ENCODE peak calls at places on chromosomes 3 and 15, in seven cellular contexts. One of them, this sample, is unnamed.

GRCh38 chr3:116153174-116153573 is 292.1 kb downstream of the LSAMP start:
- DNase-seq in GM13977: no peak
- DNase-seq in fibroblast of lung: peak; percentile 5
- DNase-seq in chondrocyte: no peak
- DNase-seq in A549: no peak
- DNase-seq in GM12865: no peak
- DNase-seq in natural killer cell: no peak
- DNase-seq in this sample: peak; percentile 34

GRCh38 chr15:43511012-43511885 is 6.2 kb upstream of the MAP1A start:
- DNase-seq in GM13977: no peak
- DNase-seq in fibroblast of lung: no peak
- DNase-seq in chondrocyte: no peak
- DNase-seq in A549: peak; percentile 38
- DNase-seq in GM12865: no peak
- DNase-seq in natural killer cell: no peak
- DNase-seq in this sample: no peak

GRCh38 chr15:36590838-36591237 is 11.4 kb downstream of the CDIN1 start:
- DNase-seq in GM13977: no peak
- DNase-seq in fibroblast of lung: peak; percentile 98
- DNase-seq in chondrocyte: no peak
- DNase-seq in A549: no peak
- DNase-seq in GM12865: peak; percentile 18
- DNase-seq in natural killer cell: no peak
- DNase-seq in this sample: peak; percentile 90

GRCh38 chr3:187967982-187968381 is 186.0 kb upstream of the LPP start:
- DNase-seq in GM13977: no peak
- DNase-seq in fibroblast of lung: peak; percentile 28
- DNase-seq in chondrocyte: no peak
- DNase-seq in A549: no peak
- DNase-seq in GM12865: no peak
- DNase-seq in natural killer cell: no peak
- DNase-seq in this sample: peak; percentile 58

GRCh38 chr15:101264011-101264410 is 12.2 kb upstream of the CHSY1 start:
- DNase-seq in GM13977: peak; percentile 59
- DNase-seq in fibroblast of lung: peak; percentile 48
- DNase-seq in chondrocyte: no peak
- DNase-seq in A549: no peak
- DNase-seq in GM12865: peak; percentile 69
- DNase-seq in natural killer cell: no peak
- DNase-seq in this sample: no peak

GRCh38 chr15:37098468-37099320 is 1.7 kb downstream of the MEIS2 start:
- DNase-seq in GM13977: peak; percentile 71
- DNase-seq in fibroblast of lung: no peak
- DNase-seq in chondrocyte: no peak
- DNase-seq in A549: peak; percentile 17
- DNase-seq in GM12865: peak; percentile 73
- DNase-seq in natural killer cell: no peak
- DNase-seq in this sample: no peak

GRCh38 chr15:31296304-31297220 is 30.1 kb upstream of the KLF13 start:
- DNase-seq in GM13977: no peak
- DNase-seq in fibroblast of lung: no peak
- DNase-seq in chondrocyte: no peak
- DNase-seq in A549: peak; percentile 57
- DNase-seq in GM12865: no peak
- DNase-seq in natural killer cell: peak; percentile 4
- DNase-seq in this sample: no peak

GRCh38 chr3:34364345-34364744 is 565.9 kb downstream of the PDCD6IP start:
- DNase-seq in GM13977: no peak
- DNase-seq in fibroblast of lung: peak; percentile 0
- DNase-seq in chondrocyte: no peak
- DNase-seq in A549: no peak
- DNase-seq in GM12865: no peak
- DNase-seq in natural killer cell: no peak
- DNase-seq in this sample: no peak

GRCh38 chr15:40771242-40771641 is 1.5 kb downstream of the C15orf62 start:
- DNase-seq in GM13977: no peak
- DNase-seq in fibroblast of lung: no peak
- DNase-seq in chondrocyte: no peak
- DNase-seq in A549: no peak
- DNase-seq in GM12865: no peak
- DNase-seq in natural killer cell: no peak
- DNase-seq in this sample: no peak

GRCh38 chr3:128322030-128323022 is 144.4 kb downstream of the DNAJB8 start:
- DNase-seq in GM13977: peak; percentile 38
- DNase-seq in fibroblast of lung: peak; percentile 29
- DNase-seq in chondrocyte: no peak
- DNase-seq in A549: peak; percentile 13
- DNase-seq in GM12865: peak; percentile 37
- DNase-seq in natural killer cell: no peak
- DNase-seq in this sample: peak; percentile 50

GRCh38 chr15:70853855-70854668 is at the start of gene LARP6:
- DNase-seq in GM13977: peak; percentile 81
- DNase-seq in fibroblast of lung: peak; percentile 49
- DNase-seq in chondrocyte: no peak
- DNase-seq in A549: peak; percentile 59
- DNase-seq in GM12865: peak; percentile 66
- DNase-seq in natural killer cell: no peak
- DNase-seq in this sample: no peak

GRCh38 chr15:71708741-71709140 is 101.6 kb upstream of the NR2E3 start:
- DNase-seq in GM13977: no peak
- DNase-seq in fibroblast of lung: no peak
- DNase-seq in chondrocyte: no peak
- DNase-seq in A549: no peak
- DNase-seq in GM12865: no peak
- DNase-seq in natural killer cell: no peak
- DNase-seq in this sample: peak; percentile 34

GRCh38 chr3:12998648-12999047 is 74.6 kb downstream of the IQSEC1 start:
- DNase-seq in GM13977: no peak
- DNase-seq in fibroblast of lung: no peak
- DNase-seq in chondrocyte: no peak
- DNase-seq in A549: no peak
- DNase-seq in GM12865: no peak
- DNase-seq in natural killer cell: no peak
- DNase-seq in this sample: no peak

GRCh38 chr15:77025941-77026411 is 31.1 kb downstream of the PSTPIP1 start:
- DNase-seq in GM13977: no peak
- DNase-seq in fibroblast of lung: no peak
- DNase-seq in chondrocyte: peak; percentile 51
- DNase-seq in A549: no peak
- DNase-seq in GM12865: no peak
- DNase-seq in natural killer cell: no peak
- DNase-seq in this sample: no peak

GRCh38 chr15:90809536-90809935 is 58.9 kb upstream of the FURIN start:
- DNase-seq in GM13977: no peak
- DNase-seq in fibroblast of lung: peak; percentile 12
- DNase-seq in chondrocyte: no peak
- DNase-seq in A549: no peak
- DNase-seq in GM12865: no peak
- DNase-seq in natural killer cell: no peak
- DNase-seq in this sample: no peak

GRCh38 chr15:76576526-76577279 is 240.1 kb downstream of the ISL2 start:
- DNase-seq in GM13977: no peak
- DNase-seq in fibroblast of lung: peak; percentile 78
- DNase-seq in chondrocyte: no peak
- DNase-seq in A549: no peak
- DNase-seq in GM12865: peak; percentile 31
- DNase-seq in natural killer cell: no peak
- DNase-seq in this sample: peak; percentile 43

GRCh38 chr3:118480101-118480860 is 554.4 kb downstream of the IGSF11 start:
- DNase-seq in GM13977: no peak
- DNase-seq in fibroblast of lung: no peak
- DNase-seq in chondrocyte: no peak
- DNase-seq in A549: no peak
- DNase-seq in GM12865: peak; percentile 37
- DNase-seq in natural killer cell: no peak
- DNase-seq in this sample: no peak

GRCh38 chr3:161372321-161373260 is 1.3 kb upstream of the SPTSSB start:
- DNase-seq in GM13977: no peak
- DNase-seq in fibroblast of lung: peak; percentile 34
- DNase-seq in chondrocyte: no peak
- DNase-seq in A549: peak; percentile 20
- DNase-seq in GM12865: peak; percentile 3
- DNase-seq in natural killer cell: peak; percentile 21
- DNase-seq in this sample: no peak

GRCh38 chr3:7875858-7876442 is 625.7 kb upstream of the LMCD1 start:
- DNase-seq in GM13977: no peak
- DNase-seq in fibroblast of lung: peak; percentile 95
- DNase-seq in chondrocyte: no peak
- DNase-seq in A549: no peak
- DNase-seq in GM12865: no peak
- DNase-seq in natural killer cell: no peak
- DNase-seq in this sample: no peak

GRCh38 chr15:35886765-35887164 is 340.8 kb upstream of the DPH6 start:
- DNase-seq in GM13977: no peak
- DNase-seq in fibroblast of lung: peak; percentile 50
- DNase-seq in chondrocyte: no peak
- DNase-seq in A549: no peak
- DNase-seq in GM12865: no peak
- DNase-seq in natural killer cell: no peak
- DNase-seq in this sample: peak; percentile 58

GRCh38 chr3:194272221-194272620 is 78.9 kb downstream of the CPN2 start:
- DNase-seq in GM13977: no peak
- DNase-seq in fibroblast of lung: no peak
- DNase-seq in chondrocyte: peak; percentile 58
- DNase-seq in A549: no peak
- DNase-seq in GM12865: no peak
- DNase-seq in natural killer cell: no peak
- DNase-seq in this sample: no peak

GRCh38 chr15:41465822-41466421 is 27.8 kb upstream of the ITPKA start:
- DNase-seq in GM13977: peak; percentile 58
- DNase-seq in fibroblast of lung: peak; percentile 45
- DNase-seq in chondrocyte: no peak
- DNase-seq in A549: peak; percentile 31
- DNase-seq in GM12865: peak; percentile 72
- DNase-seq in natural killer cell: no peak
- DNase-seq in this sample: peak; percentile 75

GRCh38 chr3:139444446-139444845 is 31.9 kb downstream of the RBP2 start:
- DNase-seq in GM13977: no peak
- DNase-seq in fibroblast of lung: no peak
- DNase-seq in chondrocyte: no peak
- DNase-seq in A549: no peak
- DNase-seq in GM12865: no peak
- DNase-seq in natural killer cell: no peak
- DNase-seq in this sample: no peak

GRCh38 chr3:69008980-69009379 is 4.5 kb downstream of the EOGT start:
- DNase-seq in GM13977: no peak
- DNase-seq in fibroblast of lung: peak; percentile 26
- DNase-seq in chondrocyte: no peak
- DNase-seq in A549: no peak
- DNase-seq in GM12865: no peak
- DNase-seq in natural killer cell: no peak
- DNase-seq in this sample: no peak

GRCh38 chr15:85454403-85454802 is 74.0 kb downstream of the AKAP13 start:
- DNase-seq in GM13977: no peak
- DNase-seq in fibroblast of lung: no peak
- DNase-seq in chondrocyte: no peak
- DNase-seq in A549: no peak
- DNase-seq in GM12865: no peak
- DNase-seq in natural killer cell: no peak
- DNase-seq in this sample: no peak
- TF ChIP-seq CTCF in GM13977: no peak
- TF ChIP-seq CTCF in fibroblast of lung: no peak
- TF ChIP-seq CTCF in chondrocyte: no peak
- TF ChIP-seq CTCF in A549: peak; percentile 19
- TF ChIP-seq CTCF in GM12865: no peak
- TF ChIP-seq CTCF in natural killer cell: no peak
- TF ChIP-seq CTCF in this sample: no peak

GRCh38 chr15:60898896-60899295 is 330.2 kb downstream of the RORA start:
- DNase-seq in GM13977: no peak
- DNase-seq in fibroblast of lung: no peak
- DNase-seq in chondrocyte: no peak
- DNase-seq in A549: no peak
- DNase-seq in GM12865: peak; percentile 30
- DNase-seq in natural killer cell: no peak
- DNase-seq in this sample: no peak
- TF ChIP-seq CTCF in GM13977: peak; percentile 5
- TF ChIP-seq CTCF in fibroblast of lung: no peak
- TF ChIP-seq CTCF in chondrocyte: no peak
- TF ChIP-seq CTCF in A549: no peak
- TF ChIP-seq CTCF in GM12865: no peak
- TF ChIP-seq CTCF in natural killer cell: no peak
- TF ChIP-seq CTCF in this sample: no peak

DNA sequence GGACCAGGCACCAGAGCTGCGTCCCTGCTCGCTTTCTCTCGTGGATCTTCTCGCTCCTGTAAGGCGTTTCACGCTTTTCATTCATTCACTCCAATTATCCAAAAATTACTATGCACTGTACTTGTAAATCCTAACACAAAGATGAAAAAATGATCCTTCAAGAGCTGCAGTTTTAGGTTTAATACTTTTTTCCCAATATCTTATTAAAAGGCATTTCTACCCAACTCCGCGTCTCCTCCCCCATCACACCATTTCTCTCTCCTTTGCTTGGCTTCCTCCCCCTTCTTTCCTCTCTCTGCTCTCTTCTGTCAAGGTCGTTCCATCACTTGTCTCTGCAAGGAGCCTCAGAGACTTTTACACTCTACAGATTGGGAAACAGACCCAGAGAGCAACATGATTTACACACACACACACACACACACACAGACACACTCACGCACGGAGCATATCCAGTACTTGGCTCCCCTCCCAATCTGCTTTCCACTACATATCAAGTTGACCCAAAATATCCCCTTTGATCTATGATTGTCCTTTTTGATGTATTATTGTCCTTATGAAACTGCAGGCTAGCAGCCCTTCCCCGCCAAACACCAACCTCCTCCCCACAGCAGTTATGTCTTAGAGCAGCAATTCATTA is 476 bp upstream of the CLDN1 start:
- DNase-seq in GM13977: no peak
- DNase-seq in fibroblast of lung: peak; percentile 26
- DNase-seq in chondrocyte: no peak
- DNase-seq in A549: no peak
- DNase-seq in GM12865: no peak
- DNase-seq in natural killer cell: no peak
- DNase-seq in this sample: peak; percentile 38
- TF ChIP-seq CTCF in GM13977: no peak
- TF ChIP-seq CTCF in fibroblast of lung: no peak
- TF ChIP-seq CTCF in chondrocyte: peak; percentile 63
- TF ChIP-seq CTCF in A549: no peak
- TF ChIP-seq CTCF in GM12865: no peak
- TF ChIP-seq CTCF in natural killer cell: peak; percentile 1
- TF ChIP-seq CTCF in this sample: no peak

DNA sequence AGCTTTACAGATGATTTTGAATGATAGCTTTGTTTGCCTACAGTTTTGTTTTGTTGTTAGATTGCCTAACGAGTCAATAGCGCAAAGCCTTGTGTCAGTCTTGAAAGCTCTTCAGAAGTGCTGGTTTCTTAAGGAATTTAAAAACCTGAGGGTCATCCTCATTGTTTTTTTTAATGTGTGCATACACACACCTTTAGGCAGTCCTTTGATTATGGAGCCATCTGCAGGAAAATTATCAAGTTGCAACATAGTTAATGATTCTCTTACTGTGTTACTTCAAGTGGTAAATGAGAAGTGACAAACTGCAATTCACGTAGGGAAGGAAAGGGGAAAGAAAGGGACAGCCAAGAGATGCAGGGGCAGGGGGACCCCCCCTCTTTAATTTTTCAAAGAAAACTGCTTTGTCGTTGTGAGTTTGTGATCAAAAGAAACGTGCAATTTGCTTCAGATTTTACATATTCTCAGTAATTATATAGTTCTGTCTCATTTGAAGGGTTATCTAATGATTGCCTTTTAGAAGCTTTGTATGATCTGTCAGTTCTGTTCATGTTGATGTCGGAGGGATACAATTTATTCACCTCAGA is 162.4 kb upstream of the CGNL1 start:
- DNase-seq in GM13977: peak; percentile 4
- DNase-seq in fibroblast of lung: peak; percentile 65
- DNase-seq in chondrocyte: no peak
- DNase-seq in A549: peak; percentile 8
- DNase-seq in GM12865: peak; percentile 36
- DNase-seq in natural killer cell: no peak
- DNase-seq in this sample: peak; percentile 75
- TF ChIP-seq CTCF in GM13977: peak; percentile 42
- TF ChIP-seq CTCF in fibroblast of lung: peak; percentile 50
- TF ChIP-seq CTCF in chondrocyte: peak; percentile 84
- TF ChIP-seq CTCF in A549: peak; percentile 64
- TF ChIP-seq CTCF in GM12865: no peak
- TF ChIP-seq CTCF in natural killer cell: peak; percentile 42
- TF ChIP-seq CTCF in this sample: peak; percentile 50

This sample was measured in fibroblast of mammary gland.